ENCODE peak calls at places on chromosomes 2 and 18, in four cellular contexts. H is fibroblast of mammary gland, P is astrocyte of the spinal cord, R is fibroblast of pulmonary artery. D is an unnamed sample.

GRCh38 chr2:27150639-27151230 is 1.9 kb downstream of the TCF23 start:
- DNase-seq in H (no peak), P (no peak), R (no peak), D (no peak)

GRCh38 chr2:181130686-181131085 is 150.3 kb downstream of the UBE2E3 start:
- DNase-seq in R (peak; percentile 65), H (peak; percentile 69), P (no peak), D (no peak)

GRCh38 chr2:120898961-120899360 is 163.3 kb downstream of the GLI2 start:
- DNase-seq in P (no peak), R (no peak), H (no peak), D (no peak)

GRCh38 chr2:179031731-179032408 is 18.1 kb downstream of the CCDC141 start:
- DNase-seq in H (no peak), P (peak; percentile 48), R (peak; percentile 4), D (peak; percentile 20)

GRCh38 chr2:39697480-39697879 is 31.8 kb downstream of the TMEM178A start:
- DNase-seq in P (peak; percentile 7), R (no peak), H (no peak), D (no peak)

GRCh38 chr2:188937228-188938220 is 36.6 kb upstream of the COL3A1 start:
- DNase-seq in R (peak; percentile 95), H (peak; percentile 93), P (peak; percentile 69), D (peak; percentile 5)

GRCh38 chr2:190136259-190136658 is 73.7 kb upstream of the MSTN start:
- DNase-seq in P (no peak), H (no peak), R (no peak), D (no peak)

GRCh38 chr2:186130678-186131511 is 355.2 kb upstream of the ZC3H15 start:
- DNase-seq in P (peak; percentile 5), R (no peak), H (no peak), D (peak; percentile 27)

GRCh38 chr2:133894429-133894828 is 326.2 kb upstream of the NCKAP5 start:
- DNase-seq in R (no peak), P (no peak), H (no peak), D (no peak)

GRCh38 chr2:232983669-232983991 is 29.4 kb downstream of the NGEF start:
- DNase-seq in H (no peak), P (no peak), R (no peak), D (no peak)

GRCh38 chr2:105256431-105257047 is 15.0 kb downstream of the GPR45 start:
- DNase-seq in H (no peak), P (no peak), R (peak; percentile 23), D (no peak)

GRCh38 chr2:105417789-105418475 is 19.1 kb upstream of the FHL2 start:
- DNase-seq in H (peak; percentile 78), R (peak; percentile 43), P (peak; percentile 74), D (peak; percentile 71)

GRCh38 chr2:164785447-164785846 is 56.2 kb downstream of the COBLL1 start:
- DNase-seq in R (peak; percentile 76), P (peak; percentile 80), H (peak; percentile 5), D (no peak)

GRCh38 chr2:119252186-119253113 is 28.8 kb downstream of the STEAP3 start:
- DNase-seq in H (peak; percentile 99), R (peak; percentile 91), P (peak; percentile 99), D (peak; percentile 94)

GRCh38 chr18:51655327-51655698 is 457.8 kb upstream of the MEX3C start:
- DNase-seq in H (no peak), R (no peak), P (no peak), D (no peak)

GRCh38 chr2:127421116-127421800 is 3.0 kb downstream of the PROC start:
- DNase-seq in R (no peak), H (no peak), P (no peak), D (no peak)

GRCh38 chr2:3970791-3971190 is 267.4 kb downstream of the DCDC2C start:
- DNase-seq in H (no peak), P (no peak), R (no peak), D (no peak)

GRCh38 chr2:3972377-3972776 is 269.0 kb downstream of the DCDC2C start:
- DNase-seq in P (no peak), H (no peak), R (no peak), D (no peak)

GRCh38 chr2:3974765-3975164 is 271.4 kb downstream of the DCDC2C start:
- DNase-seq in H (no peak), R (no peak), P (no peak), D (no peak)

GRCh38 chr2:3968736-3969135 is 265.4 kb downstream of the DCDC2C start:
- DNase-seq in R (no peak), P (no peak), H (no peak), D (no peak)

DNA sequence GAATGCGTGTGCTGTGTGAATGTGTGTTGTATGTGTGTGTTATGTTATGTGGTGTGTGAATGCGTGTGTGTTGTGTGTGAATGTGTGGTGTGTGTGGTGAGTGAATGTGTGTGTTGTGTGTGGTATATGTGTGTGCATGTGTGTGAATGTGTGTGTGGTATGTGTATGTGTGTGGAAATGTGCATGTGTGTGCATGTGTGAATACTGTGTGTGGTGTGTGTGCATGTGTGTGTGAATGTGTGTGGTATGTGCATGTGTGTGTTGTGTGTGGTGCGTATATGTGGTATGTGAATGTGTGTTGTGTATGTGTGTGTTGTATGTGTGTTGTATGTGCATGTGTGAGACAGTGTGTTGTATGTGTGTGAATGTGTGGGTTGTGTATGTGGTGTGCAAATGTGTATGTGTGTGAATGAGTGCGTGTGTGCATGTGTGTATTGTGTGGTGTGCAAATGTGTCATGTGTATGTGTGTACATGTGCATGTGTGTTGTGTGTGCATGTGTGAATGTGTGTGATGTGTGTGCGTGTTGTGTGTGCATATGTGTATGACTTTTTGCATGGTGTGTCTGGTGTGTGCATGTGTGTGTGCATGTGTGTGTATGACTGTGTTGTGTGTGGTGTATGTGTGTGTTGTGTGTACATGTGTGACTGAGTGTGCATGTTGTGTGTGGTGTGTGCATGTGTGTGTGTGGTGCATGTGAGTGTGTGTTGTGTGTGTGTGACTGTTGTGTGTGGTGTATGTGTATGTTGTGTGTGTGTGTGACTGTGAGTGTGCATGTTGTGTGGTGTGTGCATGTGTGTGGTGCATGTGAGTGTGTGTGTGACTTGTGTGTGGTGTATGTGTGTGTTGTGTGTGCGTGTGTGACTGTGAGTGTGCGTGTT is 268.2 kb downstream of the DCDC2C start:
- DNase-seq in R (no peak), P (no peak), H (no peak), D (no peak)
- H3K4me3 ChIP-seq in R (no peak overlapping the region), P (no peak overlapping the region), H (no peak overlapping the region), D (no peak overlapping the region)

GRCh38 chr18:47815486-47816270 is 114.8 kb downstream of the SMAD2 start:
- DNase-seq in P (no peak), R (peak; percentile 59), H (no peak), D (no peak)

GRCh38 chr18:47817017-47817911 is 113.2 kb downstream of the SMAD2 start:
- DNase-seq in H (peak; percentile 7), P (no peak), R (no peak), D (no peak)
- H3K4me3 ChIP-seq in H (no peak overlapping the region), P (no peak overlapping the region), R (no peak overlapping the region), D (no peak overlapping the region)

GRCh38 chr2:69723791-69724190 is 18.1 kb upstream of the ANXA4 start:
- DNase-seq in R (no peak), P (no peak), H (no peak), D (no peak)

GRCh38 chr2:69725706-69726360 is 16.1 kb upstream of the ANXA4 start:
- DNase-seq in P (no peak), R (no peak), H (no peak), D (no peak)

GRCh38 chr2:69720922-69721491 is 20.9 kb upstream of the ANXA4 start:
- DNase-seq in R (no peak), P (no peak), H (no peak), D (no peak)

GRCh38 chr2:69720404-69720803 is 21.5 kb upstream of the ANXA4 start:
- DNase-seq in H (peak; percentile 22), R (peak; percentile 39), P (no peak), D (peak; percentile 38)

DNA sequence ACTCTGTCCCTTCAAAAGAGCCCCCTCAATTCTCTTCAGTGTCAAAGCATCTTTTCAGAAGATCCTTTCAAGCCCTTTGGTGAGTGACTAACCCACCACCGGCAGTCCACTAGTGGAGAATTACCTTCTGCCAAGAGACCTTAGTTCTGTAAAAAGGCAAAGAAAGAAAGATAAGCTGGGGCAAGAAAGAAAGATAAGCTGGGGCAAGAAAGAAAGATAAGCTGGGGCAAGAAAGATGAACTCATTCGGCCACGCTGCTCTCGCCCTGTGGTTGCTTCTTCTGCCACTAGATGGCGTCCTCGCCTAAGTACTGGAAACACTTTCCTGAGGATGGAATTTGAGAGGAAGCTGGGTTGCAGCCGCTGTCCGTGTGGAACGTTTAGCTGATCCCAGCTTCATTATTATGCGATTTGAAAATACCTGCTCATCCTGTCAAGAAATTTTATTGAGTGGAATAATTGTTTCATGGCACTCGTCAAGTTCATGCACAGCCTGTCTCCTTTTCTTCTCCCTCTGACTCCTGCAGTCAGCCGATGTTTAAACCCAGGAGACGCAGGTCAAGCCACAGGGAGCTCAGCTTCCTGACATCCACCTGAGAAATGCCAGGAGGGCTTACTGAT is 17.3 kb upstream of the ANXA4 start:
- DNase-seq in R (peak; percentile 84), P (peak; percentile 73), H (peak; percentile 77), D (peak; percentile 94)
- H3K4me3 ChIP-seq in R (peak overlapping the region; percentile 39), P (peak overlapping the region; percentile 29), H (peak overlapping the region; percentile 34), D (peak overlapping the region; percentile 72)

GRCh38 chr2:74957886-74958276 is 562 bp upstream of the POLE4 start:
- DNase-seq in H (peak; percentile 41), P (no peak), R (no peak), D (no peak)
- H3K4me3 ChIP-seq in H (peak overlapping the region; percentile 47), P (peak overlapping the region; percentile 63), R (peak overlapping the region; percentile 68), D (peak overlapping the region; percentile 83)

GRCh38 chr18:63936932-63937393 is 12.1 kb upstream of the HMSD start:
- DNase-seq in P (no peak), H (no peak), R (no peak), D (no peak)
- H3K4me3 ChIP-seq in P (peak overlapping the region; percentile 60), H (peak overlapping the region; percentile 60), R (peak overlapping the region; percentile 62), D (peak overlapping the region; percentile 82)

GRCh38 chr18:75638597-75639467 is 211.3 kb upstream of the SMIM21 start:
- DNase-seq in P (peak; percentile 71), R (peak; percentile 64), H (peak; percentile 64), D (no peak)
- H3K4me3 ChIP-seq in P (peak overlapping the region; percentile 35), R (peak overlapping the region; percentile 23), H (peak overlapping the region; percentile 2), D (no peak overlapping the region)

DNA sequence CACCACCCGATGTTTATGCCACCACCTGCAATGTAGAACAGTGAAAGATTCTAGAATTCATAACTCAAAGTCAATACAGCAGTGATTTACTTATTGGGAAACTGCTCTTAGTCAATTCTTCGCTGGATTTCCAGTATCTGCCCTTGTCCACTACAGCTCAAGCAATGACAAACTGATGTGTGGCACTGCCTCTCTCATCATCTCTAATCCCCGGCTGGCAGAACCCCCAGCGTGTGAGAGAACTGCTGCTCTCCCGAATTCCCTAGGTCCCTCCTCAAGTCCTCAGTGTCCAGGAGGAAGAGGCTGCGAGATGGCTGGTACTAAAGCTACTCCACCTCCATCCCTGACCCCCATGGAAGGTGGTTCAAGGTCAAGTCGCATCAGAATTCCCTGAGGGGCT is 1.6 kb downstream of the TXNL4A start:
- DNase-seq in R (no peak), P (no peak), H (no peak), D (no peak)
- H3K4me3 ChIP-seq in R (peak overlapping the region; percentile 91), P (peak overlapping the region; percentile 84), H (peak overlapping the region; percentile 74), D (peak overlapping the region; percentile 90)

GRCh38 chr2:28397043-28397381 is 4.4 kb downstream of the FOSL2 start:
- DNase-seq in R (no peak), H (no peak), P (no peak), D (no peak)

GRCh38 chr2:28393115-28393836 is 618 bp downstream of the FOSL2 start:
- DNase-seq in R (peak; percentile 74), H (peak; percentile 60), P (peak; percentile 80), D (peak; percentile 59)

GRCh38 chr2:28394331-28394877 is 1.7 kb downstream of the FOSL2 start:
- DNase-seq in P (peak; percentile 60), H (peak; percentile 47), R (peak; percentile 65), D (peak; percentile 77)

GRCh38 chr2:28395334-28396061 is 2.8 kb downstream of the FOSL2 start:
- DNase-seq in H (peak; percentile 77), R (peak; percentile 84), P (peak; percentile 63), D (peak; percentile 53)

GRCh38 chr2:28394997-28395333 is 2.3 kb downstream of the FOSL2 start:
- DNase-seq in R (no peak), H (no peak), P (no peak), D (no peak)
- H3K4me3 ChIP-seq in R (peak overlapping the region; percentile 99), H (peak overlapping the region; percentile 91), P (peak overlapping the region; percentile 99), D (peak overlapping the region; percentile 87)

D was measured in PC-3.